ENCODE peak calls at places on chromosome 16, in seven cellular contexts. N, M, H, S, D, A and C are unnamed samples.

GRCh38 chr16:74774223-74775139 is at the start of gene FA2H:
- DNase-seq in A (peak), H (peak), S (peak), N (peak), M (no peak), D (peak), C (peak)

GRCh38 chr16:57984443-57985203 is 13.7 kb upstream of the CNGB1 start:
- DNase-seq in S (peak), M (peak), N (peak), D (peak), A (peak), H (peak), C (peak)

GRCh38 chr16:72124761-72125634 is 31.4 kb downstream of the DHX38 start:
- DNase-seq in N (peak), H (peak), S (peak), A (peak), D (peak), M (peak), C (peak)

GRCh38 chr16:20073203-20074088 is at the start of gene GPR139:
- DNase-seq in N (peak), A (no peak), S (no peak), D (no peak), M (no peak), H (no peak), C (no peak)

GRCh38 chr16:23500212-23500865 is 10.0 kb downstream of the GGA2 start:
- DNase-seq in H (no peak), A (no peak), D (no peak), N (no peak), M (no peak), S (no peak), C (no peak)

GRCh38 chr16:80084614-80085013 is 456.2 kb upstream of the DYNLRB2 start:
- DNase-seq in M (no peak), N (peak), A (no peak), D (peak), H (no peak), S (no peak), C (no peak)

GRCh38 chr16:66923247-66923851 is 2.0 kb downstream of the RRAD start:
- DNase-seq in S (no peak), H (no peak), A (no peak), M (no peak), N (peak), D (no peak), C (no peak)

GRCh38 chr16:17375388-17376304 is 95.1 kb downstream of the XYLT1 start:
- DNase-seq in H (no peak), S (peak), M (no peak), A (no peak), N (no peak), D (no peak), C (peak)